ENCODE peak calls at places on chromosomes 3 and 15, in four cellular contexts. One of them, this sample, is unnamed.

GRCh38 chr15:64851503-64851840 is 9.8 kb downstream of the PLEKHO2 start:
- DNase-seq in WTC11: no peak
- DNase-seq in K562: no peak
- DNase-seq in HepG2: no peak
- DNase-seq in this sample: no peak

GRCh38 chr15:101810451-101810850 is 1.6 kb upstream of the OR4F15 start:
- DNase-seq in WTC11: no peak
- DNase-seq in K562: no peak
- DNase-seq in HepG2: no peak
- DNase-seq in this sample: no peak

GRCh38 chr3:186255703-186256331 is 106.2 kb downstream of the DGKG start:
- DNase-seq in WTC11: peak
- DNase-seq in K562: peak
- DNase-seq in HepG2: no peak
- DNase-seq in this sample: no peak

GRCh38 chr3:11001020-11001657 is 8.6 kb downstream of the SLC6A1 start:
- DNase-seq in WTC11: no peak
- DNase-seq in K562: peak
- DNase-seq in HepG2: peak
- DNase-seq in this sample: peak

GRCh38 chr3:175741951-175742350 is 882.8 kb downstream of the NAALADL2 start:
- DNase-seq in WTC11: no peak
- DNase-seq in K562: no peak
- DNase-seq in HepG2: no peak
- DNase-seq in this sample: no peak

GRCh38 chr15:71137138-71137518 is 21.9 kb downstream of the THSD4 start:
- DNase-seq in WTC11: no peak
- DNase-seq in K562: no peak
- DNase-seq in HepG2: no peak
- DNase-seq in this sample: no peak

GRCh38 chr3:13557926-13558325 is 9.0 kb downstream of the FBLN2 start:
- DNase-seq in WTC11: no peak
- DNase-seq in K562: no peak
- DNase-seq in HepG2: no peak
- DNase-seq in this sample: no peak

GRCh38 chr3:101722394-101723173 is 1.8 kb upstream of the CEP97 start:
- DNase-seq in WTC11: no peak
- DNase-seq in K562: no peak
- DNase-seq in HepG2: no peak
- DNase-seq in this sample: no peak

GRCh38 chr3:72164635-72164978 is 379.7 kb upstream of the PROK2 start:
- DNase-seq in WTC11: no peak
- DNase-seq in K562: no peak
- DNase-seq in HepG2: no peak
- DNase-seq in this sample: no peak

GRCh38 chr3:171805687-171806086 is 4.6 kb downstream of the PLD1 start:
- DNase-seq in WTC11: no peak
- DNase-seq in K562: no peak
- DNase-seq in HepG2: no peak
- DNase-seq in this sample: no peak

GRCh38 chr15:74179101-74179841 is 5.8 kb downstream of the ISLR start:
- DNase-seq in WTC11: no peak
- DNase-seq in K562: no peak
- DNase-seq in HepG2: no peak
- DNase-seq in this sample: peak

GRCh38 chr3:77407454-77407853 is 367.6 kb downstream of the ROBO2 start:
- DNase-seq in WTC11: no peak
- DNase-seq in K562: no peak
- DNase-seq in HepG2: no peak
- DNase-seq in this sample: no peak

GRCh38 chr3:158775001-158775400 is 26.9 kb upstream of the MFSD1 start:
- DNase-seq in WTC11: no peak
- DNase-seq in K562: no peak
- DNase-seq in HepG2: no peak
- DNase-seq in this sample: no peak

GRCh38 chr3:170471149-170471548 is 52.5 kb downstream of the CLDN11 start:
- DNase-seq in WTC11: no peak
- DNase-seq in K562: no peak
- DNase-seq in HepG2: no peak
- DNase-seq in this sample: no peak

GRCh38 chr3:15997274-15997943 is 177.1 kb upstream of the GALNT15 start:
- DNase-seq in WTC11: no peak
- DNase-seq in K562: no peak
- DNase-seq in HepG2: no peak
- DNase-seq in this sample: no peak

GRCh38 chr3:183328164-183328563 is 75.1 kb downstream of the B3GNT5 start:
- DNase-seq in WTC11: no peak
- DNase-seq in K562: no peak
- DNase-seq in HepG2: no peak
- DNase-seq in this sample: no peak

GRCh38 chr3:111252795-111253194 is 181.2 kb downstream of the NECTIN3 start:
- DNase-seq in WTC11: no peak
- DNase-seq in K562: no peak
- DNase-seq in HepG2: no peak
- DNase-seq in this sample: peak

GRCh38 chr15:63038926-63039673 is 3.4 kb upstream of the TPM1 start:
- DNase-seq in WTC11: no peak
- DNase-seq in K562: no peak
- DNase-seq in HepG2: no peak
- DNase-seq in this sample: no peak

GRCh38 chr3:194443911-194444310 is 42.9 kb downstream of the ATP13A3 start:
- DNase-seq in WTC11: no peak
- DNase-seq in K562: no peak
- DNase-seq in HepG2: no peak
- DNase-seq in this sample: no peak

GRCh38 chr15:99423186-99424130 is 142.3 kb upstream of the MEF2A start:
- DNase-seq in WTC11: no peak
- DNase-seq in K562: no peak
- DNase-seq in HepG2: no peak
- DNase-seq in this sample: no peak

GRCh38 chr3:180036678-180037455 is at the start of gene PEX5L:
- DNase-seq in WTC11: peak
- DNase-seq in K562: no peak
- DNase-seq in HepG2: peak
- DNase-seq in this sample: no peak

GRCh38 chr3:158683216-158683975 is 10.9 kb upstream of the LXN start:
- DNase-seq in WTC11: no peak
- DNase-seq in K562: no peak
- DNase-seq in HepG2: no peak
- DNase-seq in this sample: no peak

GRCh38 chr3:63709576-63709975 is 57.1 kb downstream of the SNTN start:
- DNase-seq in WTC11: no peak
- DNase-seq in K562: no peak
- DNase-seq in HepG2: no peak
- DNase-seq in this sample: no peak

GRCh38 chr3:8607285-8608040 is 37.1 kb downstream of the SSUH2 start:
- DNase-seq in WTC11: peak
- DNase-seq in K562: no peak
- DNase-seq in HepG2: peak
- DNase-seq in this sample: peak

GRCh38 chr15:85764649-85765277 is 30.0 kb downstream of the KLHL25 start:
- DNase-seq in WTC11: no peak
- DNase-seq in K562: no peak
- DNase-seq in HepG2: no peak
- DNase-seq in this sample: no peak

GRCh38 chr15:47461560-47462175 is 255.6 kb upstream of the SEMA6D start:
- DNase-seq in WTC11: no peak
- DNase-seq in K562: no peak
- DNase-seq in HepG2: no peak
- DNase-seq in this sample: no peak

GRCh38 chr3:99504258-99504657 is 134.1 kb upstream of the COL8A1 start:
- DNase-seq in WTC11: no peak
- DNase-seq in K562: no peak
- DNase-seq in HepG2: peak
- DNase-seq in this sample: no peak

GRCh38 chr3:113441051-113441770 is at the start of gene CFAP44:
- DNase-seq in WTC11: peak
- DNase-seq in K562: no peak
- DNase-seq in HepG2: peak
- DNase-seq in this sample: no peak

GRCh38 chr3:44223274-44223673 is 18.4 kb upstream of the TOPAZ1 start:
- DNase-seq in WTC11: no peak
- DNase-seq in K562: no peak
- DNase-seq in HepG2: no peak
- DNase-seq in this sample: no peak

GRCh38 chr3:178236555-178237277 is 299.5 kb upstream of the KCNMB2 start:
- DNase-seq in WTC11: no peak
- DNase-seq in K562: no peak
- DNase-seq in HepG2: no peak
- DNase-seq in this sample: no peak

GRCh38 chr15:53811530-53811929 is 52.1 kb upstream of the WDR72 start:
- DNase-seq in WTC11: no peak
- DNase-seq in K562: no peak
- DNase-seq in HepG2: peak
- DNase-seq in this sample: no peak

GRCh38 chr3:11206316-11206715 is 52.0 kb downstream of the HRH1 start:
- DNase-seq in WTC11: no peak
- DNase-seq in K562: no peak
- DNase-seq in HepG2: no peak
- DNase-seq in this sample: no peak

DNA sequence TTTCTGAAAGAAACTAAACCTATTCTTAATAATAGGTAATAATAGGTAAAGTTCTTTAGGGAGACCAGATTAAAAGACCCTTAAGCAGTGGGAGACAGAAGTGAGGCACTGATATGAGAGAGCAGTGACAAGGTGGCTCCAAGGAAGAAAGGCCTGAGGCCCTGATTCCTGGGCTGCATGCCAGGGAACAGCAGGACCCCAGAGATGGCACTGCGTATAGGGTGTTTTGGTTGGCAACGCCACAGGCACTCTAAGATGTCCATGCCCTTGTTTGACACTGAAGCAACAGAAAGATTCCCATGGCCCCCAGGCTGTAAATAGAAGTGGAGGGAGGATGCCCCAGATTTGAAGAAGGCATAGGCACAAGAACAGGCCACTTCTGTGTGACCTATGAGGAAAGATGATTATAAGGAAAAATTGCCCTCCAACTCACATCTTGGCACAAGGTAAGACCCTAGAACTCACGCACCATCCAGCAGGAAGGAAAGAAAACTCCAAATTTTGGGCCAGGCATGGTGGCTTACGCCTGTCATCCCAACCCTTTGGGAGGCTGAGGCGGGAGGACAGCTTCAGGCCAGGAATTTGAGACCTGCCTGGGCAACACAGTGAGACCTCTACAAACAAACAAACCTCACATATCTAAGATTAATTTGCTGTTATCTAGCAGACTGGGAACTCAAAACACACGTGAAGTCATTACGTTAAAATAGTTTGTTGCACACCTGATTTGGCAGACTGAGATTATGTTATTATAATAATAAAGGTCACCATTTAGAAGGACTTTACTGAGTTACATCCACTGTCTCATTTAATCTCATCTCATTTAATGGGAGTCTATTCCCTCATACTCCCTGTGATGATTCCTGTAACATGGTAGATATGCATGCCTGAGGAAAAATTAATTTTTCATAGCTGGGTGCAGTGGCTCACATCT is 10.5 kb upstream of the BLM start:
- DNase-seq in WTC11: no peak
- DNase-seq in K562: no peak
- DNase-seq in HepG2: no peak
- DNase-seq in this sample: no peak
- TF ChIP-seq NR3C1 in WTC11: no peak
- TF ChIP-seq NR3C1 in K562: no peak
- TF ChIP-seq NR3C1 in HepG2: no peak
- TF ChIP-seq NR3C1 in this sample: no peak

GRCh38 chr15:29133321-29133720 is 136.3 kb downstream of the NSMCE3 start:
- DNase-seq in WTC11: no peak
- DNase-seq in K562: no peak
- DNase-seq in HepG2: no peak
- DNase-seq in this sample: no peak
- TF ChIP-seq NR3C1 in WTC11: no peak
- TF ChIP-seq NR3C1 in K562: no peak
- TF ChIP-seq NR3C1 in HepG2: no peak
- TF ChIP-seq NR3C1 in this sample: no peak

GRCh38 chr3:39724233-39724846 is 85.1 kb upstream of the MYRIP start:
- DNase-seq in WTC11: no peak
- DNase-seq in K562: no peak
- DNase-seq in HepG2: no peak
- DNase-seq in this sample: no peak

GRCh38 chr3:39725321-39725720 is 84.1 kb upstream of the MYRIP start:
- DNase-seq in WTC11: no peak
- DNase-seq in K562: no peak
- DNase-seq in HepG2: no peak
- DNase-seq in this sample: no peak

DNA sequence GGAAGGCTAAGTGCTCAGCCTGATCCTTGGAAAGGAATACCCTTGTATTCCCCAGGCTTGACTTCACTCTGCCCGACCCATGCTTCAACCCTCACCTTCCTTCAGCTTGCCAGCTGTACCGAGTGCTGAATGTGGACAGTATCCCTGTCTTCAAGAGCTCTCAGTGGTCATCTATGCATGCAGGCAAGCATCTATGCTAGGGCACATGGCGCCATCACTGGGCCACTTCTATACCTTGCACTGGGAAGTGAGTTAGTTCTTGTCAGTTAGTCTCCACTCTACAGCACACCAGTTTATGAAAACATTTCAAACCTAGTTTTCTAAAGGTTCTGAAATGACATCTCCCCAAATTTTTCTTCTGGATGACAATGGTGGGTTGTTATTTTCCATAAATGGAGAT is 82.0 kb upstream of the MYRIP start:
- DNase-seq in WTC11: peak
- DNase-seq in K562: no peak
- DNase-seq in HepG2: no peak
- DNase-seq in this sample: no peak
- TF ChIP-seq NR3C1 in WTC11: no peak
- TF ChIP-seq NR3C1 in K562: no peak
- TF ChIP-seq NR3C1 in HepG2: no peak
- TF ChIP-seq NR3C1 in this sample: no peak

GRCh38 chr3:139121513-139122220 is 77.0 kb upstream of the PRR23C start:
- DNase-seq in WTC11: no peak
- DNase-seq in K562: no peak
- DNase-seq in HepG2: peak
- DNase-seq in this sample: no peak

GRCh38 chr3:139123377-139124095 is 78.8 kb upstream of the PRR23C start:
- DNase-seq in WTC11: no peak
- DNase-seq in K562: no peak
- DNase-seq in HepG2: no peak
- DNase-seq in this sample: no peak

GRCh38 chr3:139122612-139123011 is 77.9 kb upstream of the PRR23C start:
- DNase-seq in WTC11: no peak
- DNase-seq in K562: no peak
- DNase-seq in HepG2: no peak
- DNase-seq in this sample: no peak

GRCh38 chr3:139122221-139122581 is 77.5 kb upstream of the PRR23C start:
- DNase-seq in WTC11: no peak
- DNase-seq in K562: no peak
- DNase-seq in HepG2: no peak
- DNase-seq in this sample: no peak

DNA sequence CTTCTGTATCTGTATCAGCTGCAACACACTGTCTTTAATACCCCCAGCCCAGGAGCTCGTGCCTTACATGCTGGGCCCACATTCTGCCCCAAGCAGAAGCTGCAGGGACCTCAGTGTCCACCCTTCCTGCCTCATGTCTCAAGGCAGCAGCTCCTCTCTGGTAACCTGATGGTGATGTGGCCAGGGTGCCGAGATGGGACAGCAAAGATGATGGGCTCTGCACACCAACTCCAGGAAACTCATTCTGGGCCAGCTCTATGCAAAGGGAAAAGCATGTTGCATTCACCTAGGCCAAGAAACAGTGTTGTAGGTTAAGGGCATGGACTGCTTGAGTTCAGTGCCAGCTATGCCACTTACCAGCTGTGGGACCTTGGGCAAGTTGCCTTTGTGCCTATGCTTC is 79.5 kb upstream of the PRR23C start:
- DNase-seq in WTC11: no peak
- DNase-seq in K562: no peak
- DNase-seq in HepG2: no peak
- DNase-seq in this sample: no peak
- TF ChIP-seq NR3C1 in WTC11: no peak
- TF ChIP-seq NR3C1 in K562: no peak
- TF ChIP-seq NR3C1 in HepG2: no peak
- TF ChIP-seq NR3C1 in this sample: no peak